ENCODE peak calls at places on chromosomes 2 and 18, in six cellular contexts. K, M, C, G, W and N are unnamed samples.

GRCh38 chr18:45365835-45366234 is 249.4 kb upstream of the SLC14A2 start:
- DNase-seq in K (no peak), M (no peak), C (no peak), G (no peak), W (no peak), N (no peak)

GRCh38 chr2:160387558-160388262 is 105.9 kb downstream of the RBMS1 start:
- DNase-seq in K (no peak), M (no peak), C (no peak), G (no peak), W (no peak), N (no peak)

GRCh38 chr18:377088-377487 is 109.2 kb upstream of the THOC1 start:
- DNase-seq in K (no peak), M (no peak), C (no peak), G (no peak), W (no peak), N (no peak)

GRCh38 chr2:234708091-234708683 is 211.3 kb upstream of the ARL4C start:
- DNase-seq in K (no peak), M (no peak), C (no peak), G (no peak), W (no peak), N (no peak)

GRCh38 chr18:48306838-48307237 is 102.3 kb downstream of the ZBTB7C start:
- DNase-seq in K (no peak), M (no peak), C (no peak), G (no peak), W (no peak), N (no peak)

GRCh38 chr2:119408221-119408619 is 23.4 kb upstream of the TMEM37 start:
- DNase-seq in K (no peak), M (no peak), C (no peak), G (no peak), W (no peak), N (no peak)

GRCh38 chr2:229810786-229811185 is 96.4 kb upstream of the DNER start:
- DNase-seq in K (no peak), M (no peak), C (no peak), G (no peak), W (no peak), N (no peak)

GRCh38 chr18:25350561-25351201 is 1.3 kb downstream of the ZNF521 start:
- DNase-seq in K (no peak), M (no peak), C (peak; percentile 32), G (no peak), W (no peak), N (peak; percentile 34)

GRCh38 chr18:34867520-34867919 is 157.4 kb downstream of the DTNA start:
- DNase-seq in K (peak; percentile 12), M (peak; percentile 12), C (no peak), G (peak; percentile 46), W (no peak), N (no peak)

GRCh38 chr18:37476182-37476581 is 89.4 kb downstream of the CELF4 start:
- DNase-seq in K (peak; percentile 15), M (peak; percentile 65), C (peak; percentile 32), G (no peak), W (no peak), N (peak; percentile 39)

GRCh38 chr18:58438161-58438983 is 190.5 kb downstream of the ALPK2 start:
- DNase-seq in K (no peak), M (no peak), C (no peak), G (no peak), W (no peak), N (no peak)

GRCh38 chr2:223614534-223614933 is 12.4 kb upstream of the SCG2 start:
- DNase-seq in K (no peak), M (no peak), C (no peak), G (no peak), W (no peak), N (no peak)

GRCh38 chr2:60552096-60552850 is 1.2 kb downstream of the BCL11A start:
- DNase-seq in K (no peak), M (no peak), C (no peak), G (no peak), W (no peak), N (no peak)

GRCh38 chr2:195572894-195573293 is 84.1 kb upstream of the SLC39A10 start:
- DNase-seq in K (no peak), M (no peak), C (no peak), G (no peak), W (no peak), N (no peak)

GRCh38 chr2:231926761-231927565 is 767 bp upstream of the NPPC start:
- DNase-seq in K (no peak), M (no peak), C (no peak), G (no peak), W (no peak), N (no peak)

GRCh38 chr2:240235149-240235803 is 94.8 kb upstream of the OTOS start:
- DNase-seq in K (no peak), M (no peak), C (no peak), G (no peak), W (no peak), N (no peak)

GRCh38 chr2:240235811-240236210 is 95.4 kb upstream of the OTOS start:
- DNase-seq in K (no peak), M (no peak), C (no peak), G (no peak), W (no peak), N (no peak)

GRCh38 chr2:240233891-240234502 is 93.5 kb upstream of the OTOS start:
- DNase-seq in K (no peak), M (no peak), C (peak; percentile 14), G (no peak), W (no peak), N (no peak)

GRCh38 chr2:240232961-240233890 is 92.8 kb upstream of the OTOS start:
- DNase-seq in K (peak; percentile 68), M (peak; percentile 87), C (peak; percentile 69), G (peak; percentile 93), W (no peak), N (peak; percentile 78)

DNA sequence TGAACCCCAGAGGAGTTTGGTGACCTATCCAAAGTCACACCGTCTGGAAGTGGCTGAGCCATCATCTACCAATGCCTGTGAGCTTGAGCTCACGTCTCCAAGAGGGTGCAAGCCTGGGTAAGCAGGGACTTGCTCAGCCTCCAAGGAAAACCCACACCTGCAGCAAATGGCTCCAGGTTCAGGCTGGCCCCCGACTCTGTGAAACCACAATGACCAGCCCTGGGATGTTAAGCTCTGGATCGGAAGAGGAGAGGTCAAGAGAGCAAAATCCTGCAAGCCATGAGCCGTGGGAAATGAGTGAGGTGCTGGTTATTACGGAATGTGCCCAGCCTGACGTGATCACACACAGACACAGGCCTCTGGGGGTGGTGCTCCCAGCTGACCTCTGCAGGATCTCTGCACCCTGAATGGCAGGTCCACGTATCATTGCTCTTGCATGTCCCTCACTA is 94.1 kb upstream of the OTOS start:
- DNase-seq in K (no peak), M (no peak), C (no peak), G (no peak), W (no peak), N (no peak)
- TF ChIP-seq TAF1 in K (no peak), M (no peak), C (no peak), G (no peak), W (no peak), N (no peak)

GRCh38 chr2:200360364-200360763 is 53.9 kb downstream of the SPATS2L start:
- DNase-seq in K (no peak), M (no peak), C (no peak), G (no peak), W (no peak), N (no peak)
- TF ChIP-seq POLR2AphosphoS5 in K (no peak), M (no peak), C (no peak), G (peak; percentile 41), W (no peak), N (no peak)

DNA sequence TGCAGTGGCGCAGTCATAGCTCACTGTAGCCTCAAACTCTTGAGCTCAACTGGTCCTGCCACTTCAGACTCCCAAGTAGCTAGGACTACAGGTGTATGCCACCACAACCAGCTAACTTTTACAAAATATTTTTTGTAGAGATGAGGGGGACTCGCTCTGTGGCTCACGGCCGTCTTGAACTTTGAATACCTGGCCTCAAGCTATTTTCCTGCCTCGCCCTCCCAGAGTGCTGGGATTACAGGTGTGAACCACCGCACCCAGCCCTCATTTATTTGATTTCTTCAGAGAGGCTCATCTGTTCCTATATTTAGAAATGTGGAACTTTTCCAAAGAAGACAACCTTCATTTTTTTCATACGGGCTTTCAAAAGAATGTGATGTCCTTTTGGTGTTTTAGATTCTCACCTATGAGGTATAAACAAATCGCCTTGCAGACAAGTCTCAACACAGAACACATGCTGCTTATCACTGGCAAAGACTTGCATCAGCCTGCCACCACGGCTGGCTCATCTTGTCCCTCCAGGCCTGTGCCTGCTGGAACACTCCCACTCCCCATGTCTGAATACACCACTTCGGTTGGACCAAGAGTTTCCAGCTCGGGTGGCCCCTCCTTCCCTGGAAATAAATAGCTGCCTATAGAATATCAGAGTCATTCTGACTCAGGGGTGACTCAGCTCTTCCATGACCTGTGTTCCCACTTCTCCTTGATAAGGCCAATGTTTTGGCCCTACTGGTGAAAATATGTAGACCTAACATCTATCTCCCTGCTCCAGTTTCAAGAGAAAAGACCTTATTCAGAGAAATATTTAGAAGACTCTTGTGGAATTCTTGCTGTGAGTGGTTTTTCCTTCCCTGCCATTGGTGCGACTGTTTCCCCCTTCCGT is 202.6 kb downstream of the TGIF1 start:
- DNase-seq in K (peak; percentile 96), M (peak; percentile 100), C (no peak), G (peak; percentile 51), W (no peak), N (no peak)
- TF ChIP-seq POLR2A in K (peak; percentile 49), M (no peak), C (no peak), G (no peak), W (no peak), N (no peak)

GRCh38 chr2:208366215-208367132 is 40.1 kb upstream of the PTH2R start:
- DNase-seq in K (no peak), M (no peak), C (no peak), G (no peak), W (peak; percentile 11), N (no peak)

GRCh38 chr2:208370881-208371633 is 35.5 kb upstream of the PTH2R start:
- DNase-seq in K (no peak), M (peak; percentile 52), C (no peak), G (no peak), W (no peak), N (no peak)

GRCh38 chr2:208371634-208371935 is 35.0 kb upstream of the PTH2R start:
- DNase-seq in K (no peak), M (no peak), C (no peak), G (no peak), W (no peak), N (no peak)

GRCh38 chr2:208373460-208374089 is 33.0 kb upstream of the PTH2R start:
- DNase-seq in K (peak; percentile 43), M (peak; percentile 45), C (peak; percentile 25), G (no peak), W (no peak), N (peak; percentile 29)

DNA sequence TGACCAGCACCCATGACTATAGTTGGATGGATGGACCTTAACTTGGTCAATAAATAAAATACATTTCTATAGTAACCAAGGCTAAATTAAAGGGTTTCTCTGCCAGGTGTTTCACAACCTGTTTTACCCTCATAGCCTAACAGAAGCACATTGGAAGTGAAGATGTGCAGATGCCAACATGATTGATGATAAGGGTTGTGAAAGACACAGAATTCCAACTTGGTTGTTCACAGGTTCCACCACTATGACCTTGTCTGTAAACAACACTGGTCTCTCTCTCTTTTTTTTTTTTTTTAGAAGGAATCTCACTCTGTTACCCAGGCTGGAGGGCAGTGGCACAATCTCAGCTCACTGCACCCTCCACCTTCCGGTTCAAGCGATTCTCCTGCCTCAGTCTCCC is 37.5 kb upstream of the PTH2R start:
- DNase-seq in K (peak; percentile 83), M (no peak), C (no peak), G (no peak), W (no peak), N (no peak)
- TF ChIP-seq TAF1 in K (no peak), M (no peak), C (no peak), G (no peak), W (no peak), N (no peak)

GRCh38 chr2:17036343-17036742 is 370.7 kb upstream of the CYRIA start:
- DNase-seq in K (no peak), M (no peak), C (no peak), G (no peak), W (no peak), N (no peak)
- TF ChIP-seq POLR2AphosphoS5 in K (no peak), M (no peak), C (no peak), G (no peak), W (no peak), N (no peak)